ENCODE peak calls at places on chromosomes 4 and X, in five cellular contexts. A is CD8-positive, alpha-beta T cell; U is right lobe of liver; X is cardiac muscle cell; V is colonic mucosa. W is an unnamed sample. For H3K36me3, the result is how much of the 10 kb centered on the place peaks cover.

GRCh38 chr4:81314897-81315470 is 100.0 kb upstream of the PRKG2 start:
- DNase-seq in A (no peak), U (no peak), X (peak), V (no peak), W (no peak)

GRCh38 chr4:153748378-153748777 is 11.4 kb downstream of the RNF175 start:
- DNase-seq in A (no peak), U (no peak), X (peak), V (no peak), W (no peak)

GRCh38 chr4:187141101-187141500 is 417.4 kb upstream of the FAT1 start:
- DNase-seq in A (no peak), U (no peak), X (no peak), V (no peak), W (no peak)

GRCh38 chr4:8774071-8774470 is 97.6 kb downstream of the HMX1 start:
- DNase-seq in A (no peak), U (peak), X (no peak), V (no peak), W (no peak)

GRCh38 chrX:84729809-84730208 is 227.6 kb upstream of the HDX start:
- DNase-seq in A (no peak), U (no peak), X (peak), V (no peak), W (no peak)

GRCh38 chr4:30511751-30512150 is 208.4 kb upstream of the PCDH7 start:
- DNase-seq in A (no peak), U (no peak), X (no peak), V (no peak), W (no peak)

GRCh38 chr4:76589872-76590846 is 155.1 kb downstream of the SHROOM3 start:
- DNase-seq in A (no peak), U (no peak), X (peak), V (peak), W (peak)

GRCh38 chr4:138697771-138698170 is 317.8 kb upstream of the NOCT start:
- DNase-seq in A (no peak), U (no peak), X (peak), V (no peak), W (no peak)

GRCh38 chr4:165915215-165915614 is 42.2 kb downstream of the TLL1 start:
- DNase-seq in A (no peak), U (no peak), X (no peak), V (no peak), W (no peak)

GRCh38 chrX:49186125-49187027 is at the start of gene PRICKLE3:
- DNase-seq in A (no peak), U (peak), X (peak), V (peak), W (peak)

GRCh38 chr4:187268940-187269339 is 545.3 kb upstream of the FAT1 start:
- DNase-seq in A (no peak), U (no peak), X (no peak), V (no peak), W (no peak)

GRCh38 chr4:95188701-95189401 is 359.9 kb downstream of the UNC5C start:
- DNase-seq in A (no peak), U (no peak), X (no peak), V (no peak), W (no peak)

GRCh38 chrX:129823115-129823514 is 20.6 kb downstream of the ZDHHC9 start:
- DNase-seq in A (peak), U (no peak), X (peak), V (peak), W (no peak)

GRCh38 chr4:156781852-156782251 is 189.7 kb downstream of the PDGFC start:
- DNase-seq in A (no peak), U (no peak), X (no peak), V (no peak), W (no peak)

GRCh38 chr4:189773909-189774308 is 166.8 kb upstream of the FRG1 start:
- DNase-seq in A (no peak), U (no peak), X (no peak), V (no peak), W (no peak)

GRCh38 chrX:39605866-39606265 is 491.9 kb downstream of the BCOR start:
- DNase-seq in A (no peak), U (no peak), X (no peak), V (no peak), W (no peak)

DNA sequence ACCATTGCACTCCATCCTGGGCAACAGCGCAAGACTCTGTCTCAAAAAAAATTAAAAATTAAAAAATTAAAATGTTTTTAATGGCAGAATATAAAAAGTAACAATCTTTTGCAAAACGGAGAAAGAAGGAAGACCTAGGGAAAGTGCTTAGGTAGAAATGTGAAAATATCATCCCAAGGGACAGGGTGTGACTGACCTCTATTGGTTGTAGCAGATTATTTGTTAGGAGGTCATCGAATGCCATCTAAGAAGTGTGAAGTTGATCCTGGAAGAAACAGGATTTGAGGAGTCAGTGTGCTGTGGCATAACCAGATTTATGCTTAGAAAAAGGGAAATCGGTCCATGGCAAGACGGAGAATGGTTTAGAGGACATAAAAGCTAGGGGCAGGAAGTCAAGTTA is 18.1 kb upstream of the C4orf36 start:
- DNase-seq in A (no peak), U (no peak), X (no peak), V (no peak), W (no peak)
- TF ChIP-seq CTCF in A (no peak), U (peak), X (no peak), V (no peak), W (no peak)

GRCh38 chrX:101394372-101394771 is 3.6 kb downstream of the RPL36A start:
- DNase-seq in A (no peak), U (no peak), X (no peak), V (no peak), W (no peak)

GRCh38 chrX:101398694-101399093 is 7.9 kb downstream of the RPL36A start:
- DNase-seq in A (no peak), U (no peak), X (no peak), V (no peak), W (no peak)

GRCh38 chrX:101399825-101400224 is 7.9 kb downstream of the GLA start:
- DNase-seq in A (no peak), U (no peak), X (no peak), V (no peak), W (no peak)

GRCh38 chrX:101395789-101396188 is 5.0 kb downstream of the RPL36A start:
- DNase-seq in A (no peak), U (no peak), X (peak), V (no peak), W (no peak)

GRCh38 chrX:101397779-101398178 is 7.0 kb downstream of the RPL36A start:
- DNase-seq in A (no peak), U (no peak), X (peak), V (no peak), W (no peak)
- H3K36me3 ChIP-seq in A (under half), U (under half), X (under half), V (under half), W (under half)

DNA sequence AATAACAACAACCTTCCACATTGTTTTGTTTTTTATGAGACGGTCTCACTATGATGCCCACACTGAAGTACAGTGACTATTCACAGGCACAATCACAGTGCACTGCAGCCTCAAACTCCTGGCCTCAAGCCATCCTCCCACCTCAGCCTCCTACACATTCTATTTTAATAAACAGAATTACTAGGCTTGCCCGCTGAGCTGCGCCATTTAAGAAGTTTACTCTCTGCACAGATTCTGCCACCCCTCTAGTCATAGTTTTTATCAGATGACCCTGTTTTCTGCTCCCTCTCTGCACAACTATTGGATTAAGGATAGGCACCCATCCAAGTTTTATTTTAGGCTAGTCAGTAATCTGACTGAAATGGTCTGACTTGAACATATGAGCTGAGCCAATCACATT is 11.3 kb upstream of the COX18 start:
- DNase-seq in A (no peak), U (no peak), X (peak), V (no peak), W (no peak)
- TF ChIP-seq CTCF in A (no peak), U (no peak), X (no peak), V (no peak), W (no peak)

GRCh38 chrX:74606799-74607198 is 7.6 kb downstream of the RLIM start:
- DNase-seq in A (no peak), U (no peak), X (no peak), V (no peak), W (no peak)
- H3K36me3 ChIP-seq in A (under half), U (under half), X (under half), V (under half), W (under half)

GRCh38 chr4:172808196-172808595 is 360.4 kb upstream of the GALNT7 start:
- DNase-seq in A (no peak), U (no peak), X (no peak), V (no peak), W (no peak)
- TF ChIP-seq CTCF in A (no peak), U (no peak), X (no peak), V (no peak), W (no peak)

DNA sequence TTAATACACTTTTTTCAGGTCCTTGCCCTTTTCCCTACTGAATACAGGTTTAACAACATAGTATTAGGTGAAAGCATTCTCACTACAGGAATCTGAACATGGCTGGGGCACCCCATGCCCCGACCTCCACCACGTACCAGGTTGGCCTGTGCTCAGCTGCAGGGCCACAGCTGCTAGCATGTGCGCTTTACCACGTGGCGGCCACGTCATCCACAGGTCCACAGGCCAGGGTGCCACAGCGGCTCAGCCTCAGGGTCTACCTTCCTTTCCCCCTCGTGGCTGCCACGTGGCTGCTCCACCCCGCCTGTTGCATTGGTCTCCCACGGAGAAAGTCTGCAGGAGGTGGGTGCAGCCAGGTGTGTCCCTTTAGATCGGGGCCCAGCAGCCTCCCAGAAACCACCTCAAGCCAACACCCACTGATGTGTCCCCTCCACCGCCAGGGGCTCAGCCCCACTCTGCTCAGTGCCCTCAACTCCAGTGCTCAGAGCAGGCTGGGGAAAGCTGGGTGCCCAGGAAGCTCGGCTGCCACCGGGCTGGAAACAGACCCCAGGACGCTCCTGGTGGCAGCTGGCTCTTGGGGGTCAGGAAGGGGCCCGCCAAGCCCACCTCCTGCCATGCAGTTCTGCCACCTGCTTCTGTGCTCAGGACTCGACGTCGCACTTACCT is 17.8 kb downstream of the CTBP1 start:
- DNase-seq in A (no peak), U (no peak), X (no peak), V (no peak), W (no peak)
- H3K36me3 ChIP-seq in A (half or more), U (under half), X (under half), V (under half), W (under half)